ENCODE peak calls at places on chromosomes 5 and 9, in ten cellular contexts. V is A549, B is prostate gland, C is body of pancreas, W is fibroblast of lung, G is fibroblast of pulmonary artery, K is heart left ventricle, R is endothelial cell of umbilical vein, H is fibroblast of the aortic adventitia, Q is AG04449. N is an unnamed sample.

GRCh38 chr9:78130004-78130403 is 98.4 kb upstream of the GNAQ start:
- DNase-seq in V (peak; percentile 31), B (no peak), C (peak; percentile 12), W (peak; percentile 56), G (peak; percentile 63), K (no peak), R (peak; percentile 87), H (peak; percentile 66), Q (no peak), N (no peak)

GRCh38 chr5:84213861-84214260 is 170.8 kb downstream of the EDIL3 start:
- DNase-seq in V (no peak), B (no peak), C (no peak), W (peak; percentile 14), G (no peak), K (no peak), R (no peak), H (no peak), Q (no peak), N (no peak)

GRCh38 chr5:32230356-32231099 is 56.4 kb upstream of the GOLPH3 start:
- DNase-seq in V (no peak), B (peak; percentile 50), C (no peak), W (no peak), G (no peak), K (no peak), R (no peak), H (no peak), Q (no peak), N (no peak)

GRCh38 chr5:123105882-123106281 is 16.8 kb downstream of the PRDM6 start:
- DNase-seq in V (no peak), B (no peak), C (no peak), W (no peak), G (no peak), K (no peak), R (no peak), H (no peak), Q (no peak), N (no peak)

GRCh38 chr5:113578091-113578490 is 64.6 kb downstream of the YTHDC2 start:
- DNase-seq in V (no peak), B (no peak), C (no peak), W (no peak), G (peak; percentile 2), K (no peak), R (no peak), H (no peak), Q (no peak), N (no peak)

GRCh38 chr5:169521366-169521983 is 62.1 kb upstream of the SPDL1 start:
- DNase-seq in V (no peak), B (no peak), C (peak; percentile 59), W (peak; percentile 23), G (peak; percentile 47), K (peak; percentile 69), R (peak; percentile 30), H (no peak), Q (no peak), N (no peak)

GRCh38 chr5:72433520-72433919 is 73.7 kb downstream of the ZNF366 start:
- DNase-seq in V (no peak), B (no peak), C (no peak), W (peak; percentile 37), G (peak; percentile 48), K (no peak), R (no peak), H (peak; percentile 83), Q (no peak), N (no peak)

GRCh38 chr5:80937591-80937990 is 22.6 kb upstream of the RASGRF2 start:
- DNase-seq in V (peak; percentile 10), B (no peak), C (no peak), W (peak; percentile 27), G (no peak), K (no peak), R (no peak), H (no peak), Q (no peak), N (peak; percentile 28)

GRCh38 chr5:109907751-109908150 is 218.0 kb downstream of the MAN2A1 start:
- DNase-seq in V (no peak), B (no peak), C (no peak), W (peak; percentile 91), G (peak; percentile 59), K (no peak), R (no peak), H (peak; percentile 72), Q (peak; percentile 37), N (peak; percentile 22)

GRCh38 chr5:95960802-95961616 is 642 bp downstream of the ELL2 start:
- DNase-seq in V (peak; percentile 66), B (peak; percentile 57), C (peak; percentile 87), W (peak; percentile 79), G (peak; percentile 84), K (peak; percentile 89), R (peak; percentile 84), H (peak; percentile 78), Q (no peak), N (peak; percentile 69)

GRCh38 chr5:95961617-95962474 is at the start of gene ELL2:
- DNase-seq in V (peak; percentile 96), B (peak; percentile 99), C (peak; percentile 99), W (peak; percentile 99), G (peak; percentile 99), K (peak; percentile 99), R (peak; percentile 98), H (peak; percentile 95), Q (peak; percentile 86), N (peak; percentile 97)

GRCh38 chr5:95959051-95959963 is 2.3 kb downstream of the ELL2 start:
- DNase-seq in V (no peak), B (no peak), C (no peak), W (peak; percentile 34), G (peak; percentile 35), K (no peak), R (peak; percentile 41), H (peak; percentile 39), Q (no peak), N (no peak)

GRCh38 chr5:95958308-95959014 is 3.2 kb downstream of the ELL2 start:
- DNase-seq in V (no peak), B (peak; percentile 51), C (peak; percentile 61), W (peak; percentile 54), G (no peak), K (no peak), R (no peak), H (no peak), Q (no peak), N (peak; percentile 59)

DNA sequence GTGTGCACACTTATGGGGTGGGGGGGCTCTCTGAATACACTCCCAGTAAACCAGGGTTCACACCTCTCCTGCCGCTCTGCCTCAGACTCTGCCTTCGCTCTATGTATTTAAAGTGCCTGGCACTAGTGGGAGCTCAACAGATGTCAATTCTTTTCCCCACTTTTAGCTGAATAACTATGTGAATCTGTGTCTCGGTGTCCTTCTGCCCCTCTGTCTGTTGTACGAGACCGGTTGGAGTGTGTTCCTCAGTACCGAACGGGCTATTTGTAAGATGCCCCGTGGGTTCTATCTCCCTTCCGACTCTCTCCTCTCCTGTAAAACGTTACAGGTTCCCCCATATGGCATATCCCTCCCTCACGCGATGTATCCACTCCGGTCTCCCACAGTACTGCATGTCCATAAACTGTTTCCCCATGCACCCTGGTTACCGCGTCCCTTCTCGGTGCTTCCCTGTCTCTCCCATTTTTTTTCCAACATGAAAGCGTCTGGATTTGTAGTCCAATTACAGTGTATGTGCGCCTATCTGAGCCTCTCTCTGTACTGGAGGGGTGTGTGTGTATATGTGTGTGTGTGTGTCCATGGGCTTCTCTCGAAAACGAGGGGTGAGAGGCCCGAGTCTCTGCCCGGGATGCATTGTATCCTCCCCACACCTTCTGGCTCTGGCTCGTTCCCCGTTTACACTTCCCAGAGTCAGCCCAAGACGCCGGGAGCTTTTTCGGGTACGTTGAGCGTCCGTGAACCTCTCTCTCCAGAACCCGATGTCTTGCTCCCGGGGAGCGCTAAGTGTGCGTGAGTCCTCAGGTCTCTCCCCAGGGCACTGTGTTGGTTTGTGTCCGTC is 1.5 kb downstream of the ELL2 start:
- DNase-seq in V (peak; percentile 18), B (no peak), C (peak; percentile 54), W (peak; percentile 57), G (peak; percentile 65), K (peak; percentile 30), R (peak; percentile 69), H (peak; percentile 69), Q (no peak), N (no peak)
- TF ChIP-seq CTCF in V (no peak), B (no peak), C (no peak), W (peak; percentile 12), G (peak; percentile 12), K (no peak), R (no peak), H (peak; percentile 4), Q (no peak), N (peak; percentile 27)

GRCh38 chr9:71218774-71219173 is 97.4 kb upstream of the TRPM3 start:
- DNase-seq in V (no peak), B (no peak), C (no peak), W (peak; percentile 19), G (no peak), K (no peak), R (no peak), H (no peak), Q (no peak), N (no peak)

GRCh38 chr9:71223953-71224538 is 102.6 kb upstream of the TRPM3 start:
- DNase-seq in V (no peak), B (no peak), C (no peak), W (no peak), G (peak; percentile 26), K (no peak), R (peak; percentile 25), H (peak; percentile 17), Q (peak; percentile 2), N (no peak)
- TF ChIP-seq CTCF in V (no peak), B (no peak), C (no peak), W (no peak), G (no peak), K (no peak), R (no peak), H (no peak), Q (no peak), N (no peak)

GRCh38 chr5:136058031-136058971 is 29.5 kb downstream of the TGFBI start:
- DNase-seq in V (peak; percentile 70), B (no peak), C (peak; percentile 26), W (peak; percentile 99), G (peak; percentile 99), K (peak; percentile 77), R (peak; percentile 77), H (peak; percentile 99), Q (peak; percentile 99), N (peak; percentile 98)
- TF ChIP-seq CTCF in V (peak; percentile 71), B (peak; percentile 17), C (no peak), W (peak; percentile 65), G (peak; percentile 63), K (peak; percentile 60), R (peak; percentile 17), H (peak; percentile 61), Q (peak; percentile 61), N (peak; percentile 80)

GRCh38 chr5:145863005-145863404 is 9.8 kb downstream of the GRXCR2 start:
- DNase-seq in V (no peak), B (no peak), C (no peak), W (no peak), G (no peak), K (no peak), R (no peak), H (no peak), Q (no peak), N (no peak)

GRCh38 chr5:145856285-145856818 is 16.5 kb downstream of the GRXCR2 start:
- DNase-seq in V (no peak), B (peak; percentile 19), C (peak; percentile 51), W (peak; percentile 82), G (peak; percentile 68), K (peak; percentile 43), R (peak; percentile 41), H (peak; percentile 36), Q (peak; percentile 17), N (peak; percentile 32)

GRCh38 chr5:145858929-145859328 is 13.9 kb downstream of the GRXCR2 start:
- DNase-seq in V (no peak), B (no peak), C (no peak), W (peak; percentile 69), G (peak; percentile 41), K (no peak), R (no peak), H (peak; percentile 78), Q (no peak), N (no peak)

GRCh38 chr5:145859451-145859850 is 13.4 kb downstream of the GRXCR2 start:
- DNase-seq in V (no peak), B (no peak), C (no peak), W (no peak), G (no peak), K (no peak), R (no peak), H (no peak), Q (no peak), N (no peak)

GRCh38 chr5:145859897-145860296 is 12.9 kb downstream of the GRXCR2 start:
- DNase-seq in V (no peak), B (no peak), C (no peak), W (no peak), G (no peak), K (no peak), R (no peak), H (no peak), Q (no peak), N (no peak)
- TF ChIP-seq CTCF in V (no peak), B (no peak), C (no peak), W (no peak), G (peak; percentile 18), K (no peak), R (no peak), H (no peak), Q (no peak), N (peak; percentile 67)